ENCODE peak calls at places on chromosomes 12 and 14, in seven cellular contexts. N is astrocyte, A is A673, B is choroid plexus epithelial cell, O is OCI-LY7, M is HL-60, C is Caco-2. Y is an unnamed sample.

GRCh38 chr12:103208006-103208405 is 250.5 kb downstream of the ASCL1 start:
- DNase-seq in N (no peak), M (no peak), O (no peak), C (no peak), B (no peak), A (no peak), Y (no peak)

GRCh38 chr14:91925727-91926121 is 21.8 kb downstream of the FBLN5 start:
- DNase-seq in M (no peak), B (no peak), N (no peak), A (no peak), O (no peak), C (no peak), Y (no peak)

GRCh38 chr14:67999693-68000384 is 180.3 kb downstream of the RAD51B start:
- DNase-seq in M (no peak), N (peak), C (no peak), B (peak), O (no peak), A (no peak), Y (no peak)

GRCh38 chr12:52029686-52030085 is 21.6 kb upstream of the NR4A1 start:
- DNase-seq in O (no peak), C (no peak), N (peak), B (peak), A (peak), M (no peak), Y (no peak)

GRCh38 chr14:94936411-94936892 is 166.5 kb upstream of the GSC start:
- DNase-seq in O (no peak), N (peak), C (no peak), A (peak), B (peak), M (no peak), Y (no peak)

GRCh38 chr12:269216-269615 is 6.6 kb upstream of the SLC6A13 start:
- DNase-seq in O (no peak), A (peak), B (peak), N (no peak), M (no peak), C (no peak), Y (peak)

GRCh38 chr14:75886661-75887348 is 95.0 kb downstream of the TGFB3 start:
- DNase-seq in A (no peak), M (no peak), N (no peak), B (peak), C (no peak), O (no peak), Y (no peak)

GRCh38 chr12:29241821-29242591 is 92.9 kb downstream of the FAR2 start:
- DNase-seq in O (no peak), C (no peak), A (peak), N (peak), M (peak), B (peak), Y (no peak)

GRCh38 chr12:62632521-62632920 is 165.9 kb downstream of the MON2 start:
- DNase-seq in C (no peak), N (peak), B (peak), A (peak), O (no peak), M (no peak), Y (no peak)

GRCh38 chr12:112031472-112031871 is 18.2 kb downstream of the ERP29 start:
- DNase-seq in C (no peak), B (peak), N (no peak), M (no peak), A (no peak), O (no peak), Y (no peak)

GRCh38 chr12:123250471-123251383 is 17.5 kb downstream of the MTRFR start:
- DNase-seq in O (no peak), C (peak), M (no peak), B (no peak), A (peak), N (peak), Y (peak)

GRCh38 chr14:68510201-68510600 is 282.7 kb downstream of the ZFP36L1 start:
- DNase-seq in M (no peak), N (peak), O (no peak), B (no peak), A (peak), C (no peak), Y (no peak)

GRCh38 chr12:119354187-119354586 is 19.7 kb downstream of the CCDC60 start:
- DNase-seq in B (no peak), C (no peak), M (no peak), N (no peak), A (no peak), O (no peak), Y (peak)

GRCh38 chr12:70590549-70591226 is 46.5 kb downstream of the PTPRB start:
- DNase-seq in B (peak), O (no peak), N (no peak), M (peak), A (no peak), C (no peak), Y (no peak)

GRCh38 chr14:22900088-22900799 is 17.2 kb downstream of the REM2 start:
- DNase-seq in M (peak), N (peak), B (peak), O (peak), C (peak), A (peak), Y (peak)

GRCh38 chr12:12323606-12324005 is 26.4 kb downstream of the MANSC1 start:
- DNase-seq in O (no peak), A (no peak), C (peak), N (peak), M (no peak), B (no peak), Y (no peak)

GRCh38 chr14:71362920-71363584 is 455.8 kb downstream of the PCNX1 start:
- DNase-seq in O (no peak), M (peak), B (peak), A (no peak), N (peak), C (no peak), Y (no peak)

GRCh38 chr12:27524839-27525238 is 833 bp downstream of the PPFIBP1 start:
- DNase-seq in M (no peak), N (no peak), B (no peak), A (peak), C (no peak), O (no peak), Y (no peak)

GRCh38 chr14:89215166-89215940 is 201.7 kb downstream of the FOXN3 start:
- DNase-seq in B (no peak), C (no peak), M (no peak), N (no peak), A (no peak), O (no peak), Y (no peak)

GRCh38 chr12:79327465-79327864 is 363.3 kb downstream of the PAWR start:
- DNase-seq in M (no peak), A (peak), N (no peak), C (no peak), B (no peak), O (no peak), Y (no peak)

GRCh38 chr14:19823178-19823577 is 19.6 kb downstream of the OR4N2 start:
- DNase-seq in C (no peak), A (no peak), O (no peak), B (no peak), M (no peak), N (no peak), Y (no peak)
- TF ChIP-seq CTCF in C (no peak), A (no peak), O (no peak), B (no peak), M (no peak), N (no peak), Y (no peak)

GRCh38 chr14:84273181-84273580 is 1256.8 kb upstream of the FLRT2 start:
- DNase-seq in B (peak), C (no peak), M (no peak), O (no peak), A (peak), N (no peak), Y (no peak)

DNA sequence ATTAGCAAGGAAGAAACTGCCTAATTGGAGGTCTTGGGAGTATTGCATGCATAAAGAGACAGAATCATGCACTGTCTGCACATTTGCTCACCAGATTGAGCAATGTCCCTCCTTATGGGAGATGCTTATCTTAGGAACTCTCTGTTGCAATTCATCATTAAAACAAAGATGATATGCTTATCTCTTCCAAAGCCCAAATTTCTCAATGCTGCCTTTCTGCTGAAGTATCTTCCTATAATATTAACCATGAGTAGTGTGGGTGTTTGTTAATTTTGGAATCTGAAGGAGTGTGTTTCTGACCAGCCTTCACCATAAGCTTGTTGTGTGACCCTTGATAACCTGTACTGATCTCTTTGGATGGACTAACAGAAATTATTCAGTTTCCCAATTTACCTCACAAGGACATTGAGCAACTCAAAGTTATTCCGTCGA is 1257.6 kb upstream of the FLRT2 start:
- DNase-seq in A (peak), O (no peak), N (no peak), B (peak), M (peak), C (no peak), Y (no peak)
- H3K4me3 ChIP-seq in A (no peak), O (no peak), N (no peak), B (no peak), M (no peak), C (no peak), Y (no peak)

GRCh38 chr14:50741571-50741970 is 73.5 kb upstream of the SAV1 start:
- DNase-seq in A (peak), O (no peak), B (peak), N (peak), M (no peak), C (no peak), Y (no peak)

GRCh38 chr14:50744242-50744641 is 76.1 kb upstream of the SAV1 start:
- DNase-seq in C (no peak), A (no peak), B (no peak), N (no peak), M (no peak), O (no peak), Y (no peak)

GRCh38 chr14:50739186-50739585 is 71.1 kb upstream of the SAV1 start:
- DNase-seq in B (no peak), N (no peak), C (no peak), M (no peak), A (no peak), O (no peak), Y (no peak)

GRCh38 chr14:50736932-50737419 is 68.9 kb upstream of the SAV1 start:
- DNase-seq in N (no peak), A (peak), M (no peak), O (no peak), B (no peak), C (no peak), Y (no peak)

GRCh38 chr14:50740858-50741257 is 72.8 kb upstream of the SAV1 start:
- DNase-seq in N (peak), M (no peak), C (no peak), O (no peak), A (peak), B (peak), Y (no peak)
- TF ChIP-seq CTCF in N (no peak), M (no peak), C (no peak), O (no peak), A (no peak), B (no peak), Y (no peak)

GRCh38 chr14:60189923-60190840 is 25.0 kb upstream of the DHRS7 start:
- DNase-seq in C (no peak), B (no peak), O (no peak), N (no peak), M (no peak), A (no peak), Y (no peak)
- H3K4me3 ChIP-seq in C (no peak), B (no peak), O (no peak), N (no peak), M (no peak), A (no peak), Y (no peak)

Y was measured in LNCaP clone FGC.